ENCODE peak calls at places on chromosomes 2 and 18, in ten cellular contexts. T is mammary epithelial cell; N is posterior cingulate gyrus; M is astrocyte of the cerebellum; X is LoVo; H is stromal cell of bone marrow; J is SJSA1; W is Caco-2; L is stimulated activated CD4-positive, alpha-beta T cell treated with anti-CD3 and anti-CD28 coated beads, Interleukin-2, amount 100 ng/mL, for 48 hours; R is tibial artery. U is an unnamed sample.

GRCh38 chr2:121193185-121193584 is 91.8 kb downstream of the TFCP2L1 start:
- DNase-seq in T (no peak), N (no peak), M (no peak), X (no peak), H (no peak), J (no peak), W (no peak), L (no peak), R (peak; percentile 9), U (no peak)

GRCh38 chr2:218229239-218229638 is 12.2 kb downstream of the ARPC2 start:
- DNase-seq in T (peak; percentile 78), N (no peak), M (peak; percentile 54), X (no peak), H (peak; percentile 58), J (no peak), W (no peak), L (no peak), R (no peak), U (peak; percentile 72)

GRCh38 chr18:68791801-68792200 is 6.1 kb upstream of the CCDC102B start:
- DNase-seq in T (no peak), N (no peak), M (no peak), X (no peak), H (no peak), J (no peak), W (peak; percentile 33), L (no peak), R (no peak), U (no peak)

GRCh38 chr2:168525020-168525419 is 68.9 kb downstream of the CERS6 start:
- DNase-seq in T (peak; percentile 95), N (no peak), M (no peak), X (peak; percentile 37), H (no peak), J (no peak), W (peak; percentile 45), L (no peak), R (no peak), U (peak; percentile 47)

GRCh38 chr2:237627463-237628321 is at the start of gene LRRFIP1:
- DNase-seq in T (no peak), N (no peak), M (no peak), X (no peak), H (no peak), J (peak; percentile 47), W (peak; percentile 47), L (no peak), R (no peak), U (no peak)

GRCh38 chr2:120423167-120423943 is 77.4 kb downstream of the INHBB start:
- DNase-seq in T (no peak), N (no peak), M (no peak), X (no peak), H (no peak), J (no peak), W (no peak), L (no peak), R (peak; percentile 42), U (peak; percentile 25)

GRCh38 chr2:112869258-112869842 is 32.8 kb upstream of the IL1B start:
- DNase-seq in T (peak; percentile 99), N (no peak), M (peak; percentile 87), X (peak; percentile 99), H (peak; percentile 71), J (peak; percentile 76), W (no peak), L (no peak), R (peak; percentile 61), U (peak; percentile 99)

GRCh38 chr2:41400057-41400665 is 647.7 kb upstream of the PKDCC start:
- DNase-seq in T (no peak), N (no peak), M (no peak), X (no peak), H (no peak), J (no peak), W (no peak), L (no peak), R (no peak), U (peak; percentile 39)

GRCh38 chr2:21772624-21773023 is 648.9 kb downstream of the TDRD15 start:
- DNase-seq in T (no peak), N (no peak), M (peak; percentile 15), X (no peak), H (peak; percentile 74), J (no peak), W (no peak), L (no peak), R (no peak), U (peak; percentile 33)

GRCh38 chr2:170869036-170869435 is 52.3 kb downstream of the GAD1 start:
- DNase-seq in T (no peak), N (no peak), M (no peak), X (no peak), H (no peak), J (no peak), W (no peak), L (no peak), R (no peak), U (no peak)

GRCh38 chr2:219094171-219094570 is 33.5 kb upstream of the IHH start:
- DNase-seq in T (no peak), N (no peak), M (no peak), X (no peak), H (no peak), J (no peak), W (no peak), L (no peak), R (no peak), U (no peak)

GRCh38 chr18:73199151-73199550 is 331.4 kb upstream of the NETO1 start:
- DNase-seq in T (peak; percentile 40), N (no peak), M (no peak), X (no peak), H (no peak), J (no peak), W (no peak), L (no peak), R (no peak), U (peak; percentile 11)

GRCh38 chr2:111226797-111227700 is 106.3 kb downstream of the BCL2L11 start:
- DNase-seq in T (no peak), N (no peak), M (peak; percentile 78), X (no peak), H (peak; percentile 48), J (no peak), W (no peak), L (no peak), R (no peak), U (peak; percentile 45)

GRCh38 chr2:100865819-100866462 is 46.0 kb downstream of the NPAS2 start:
- DNase-seq in T (peak; percentile 68), N (no peak), M (no peak), X (peak; percentile 40), H (peak; percentile 72), J (no peak), W (no peak), L (no peak), R (no peak), U (peak; percentile 35)

GRCh38 chr2:26043862-26044736 is 10.2 kb downstream of the RAB10 start:
- DNase-seq in T (peak; percentile 59), N (no peak), M (no peak), X (no peak), H (peak; percentile 31), J (no peak), W (no peak), L (no peak), R (no peak), U (peak; percentile 76)

GRCh38 chr2:35204325-35204724 is 1151.3 kb upstream of the CRIM1 start:
- DNase-seq in T (no peak), N (no peak), M (no peak), X (no peak), H (no peak), J (no peak), W (no peak), L (no peak), R (no peak), U (no peak)

U was measured in MCF 10A.